ENCODE peak calls at places on chromosomes 5 and 9, in eight cellular contexts. S is H1, F is HepG2, H is GM12878, B is K562, L is HCT116, N is endothelial cell of umbilical vein, P is SK-N-SH. I is an unnamed sample.

GRCh38 chr5:134468921-134469400 is 56.5 kb upstream of the JADE2 start:
- DNase-seq in S (no peak), B (no peak), P (no peak), F (no peak), H (no peak), N (no peak), L (no peak), I (no peak)

GRCh38 chr5:32443145-32443540 is 1.4 kb downstream of the ZFR start:
- DNase-seq in S (no peak), B (no peak), P (peak), L (no peak), F (no peak), H (peak), N (peak), I (no peak)

GRCh38 chr9:127588740-127589506 is 23.2 kb upstream of the STXBP1 start:
- DNase-seq in L (no peak), B (peak), S (no peak), H (no peak), F (no peak), P (no peak), N (peak), I (no peak)

GRCh38 chr9:20042312-20042711 is 253.5 kb upstream of the SLC24A2 start:
- DNase-seq in L (no peak), N (no peak), P (no peak), F (no peak), B (no peak), H (no peak), S (no peak), I (no peak)

GRCh38 chr5:127785098-127785927 is 82.1 kb downstream of the CCDC192 start:
- DNase-seq in L (no peak), H (peak), P (no peak), B (no peak), S (no peak), F (no peak), N (no peak), I (no peak)

GRCh38 chr5:149824115-149824514 is 94.0 kb downstream of the PPARGC1B start:
- DNase-seq in S (no peak), P (no peak), F (peak), H (no peak), N (no peak), B (no peak), L (no peak), I (no peak)

GRCh38 chr9:6024035-6024554 is 8.7 kb upstream of the RANBP6 start:
- DNase-seq in S (peak), H (no peak), F (peak), B (peak), P (peak), N (peak), L (peak), I (no peak)

GRCh38 chr5:55232194-55232984 is 1.0 kb downstream of the CCNO start:
- DNase-seq in F (no peak), S (peak), B (no peak), H (no peak), P (peak), N (peak), L (peak), I (no peak)

GRCh38 chr5:58191451-58191850 is 268.4 kb downstream of the PLK2 start:
- DNase-seq in L (no peak), F (no peak), B (no peak), N (no peak), P (no peak), H (no peak), S (no peak), I (peak)

GRCh38 chr5:133653602-133653995 is 41.3 kb upstream of the FSTL4 start:
- DNase-seq in L (no peak), P (no peak), B (no peak), H (no peak), S (no peak), N (no peak), F (no peak), I (no peak)

GRCh38 chr9:69671904-69672827 is at the start of gene APBA1:
- DNase-seq in P (peak), L (no peak), H (no peak), F (no peak), S (peak), N (peak), B (peak), I (no peak)

GRCh38 chr5:167945542-167946384 is 345.7 kb upstream of the WWC1 start:
- DNase-seq in B (no peak), H (no peak), F (no peak), P (no peak), S (no peak), L (no peak), N (no peak), I (no peak)

GRCh38 chr5:94461131-94461530 is 157.3 kb downstream of the KIAA0825 start:
- DNase-seq in B (no peak), N (no peak), H (no peak), S (no peak), P (no peak), L (no peak), F (no peak), I (no peak)

GRCh38 chr9:127942152-127943010 is 4.7 kb upstream of the DPM2 start:
- DNase-seq in P (peak), S (peak), H (no peak), B (peak), L (no peak), F (peak), N (peak), I (no peak)

GRCh38 chr9:136339173-136339957 is 12.0 kb downstream of the GPSM1 start:
- DNase-seq in S (peak), F (peak), H (no peak), N (peak), B (peak), P (peak), L (no peak), I (no peak)

GRCh38 chr9:120935383-120935857 is 8.8 kb upstream of the TRAF1 start:
- DNase-seq in P (peak), N (peak), B (peak), H (no peak), S (no peak), F (no peak), L (no peak), I (no peak)

GRCh38 chr5:16345454-16345853 is 120.1 kb downstream of the ZNF622 start:
- DNase-seq in S (no peak), P (no peak), H (no peak), L (no peak), B (no peak), F (no peak), N (no peak), I (no peak)

GRCh38 chr5:66861402-66861801 is 265.2 kb downstream of the MAST4 start:
- DNase-seq in S (no peak), P (no peak), H (no peak), F (no peak), L (no peak), B (no peak), N (no peak), I (no peak)

GRCh38 chr9:82074144-82074543 is 85.6 kb downstream of the SPATA31D1 start:
- DNase-seq in L (no peak), N (no peak), B (no peak), S (no peak), P (no peak), F (no peak), H (no peak), I (no peak)

GRCh38 chr9:84966876-84967830 is 297.6 kb downstream of the NTRK2 start:
- DNase-seq in S (peak), H (no peak), P (no peak), L (no peak), B (peak), F (peak), N (no peak), I (no peak)

DNA sequence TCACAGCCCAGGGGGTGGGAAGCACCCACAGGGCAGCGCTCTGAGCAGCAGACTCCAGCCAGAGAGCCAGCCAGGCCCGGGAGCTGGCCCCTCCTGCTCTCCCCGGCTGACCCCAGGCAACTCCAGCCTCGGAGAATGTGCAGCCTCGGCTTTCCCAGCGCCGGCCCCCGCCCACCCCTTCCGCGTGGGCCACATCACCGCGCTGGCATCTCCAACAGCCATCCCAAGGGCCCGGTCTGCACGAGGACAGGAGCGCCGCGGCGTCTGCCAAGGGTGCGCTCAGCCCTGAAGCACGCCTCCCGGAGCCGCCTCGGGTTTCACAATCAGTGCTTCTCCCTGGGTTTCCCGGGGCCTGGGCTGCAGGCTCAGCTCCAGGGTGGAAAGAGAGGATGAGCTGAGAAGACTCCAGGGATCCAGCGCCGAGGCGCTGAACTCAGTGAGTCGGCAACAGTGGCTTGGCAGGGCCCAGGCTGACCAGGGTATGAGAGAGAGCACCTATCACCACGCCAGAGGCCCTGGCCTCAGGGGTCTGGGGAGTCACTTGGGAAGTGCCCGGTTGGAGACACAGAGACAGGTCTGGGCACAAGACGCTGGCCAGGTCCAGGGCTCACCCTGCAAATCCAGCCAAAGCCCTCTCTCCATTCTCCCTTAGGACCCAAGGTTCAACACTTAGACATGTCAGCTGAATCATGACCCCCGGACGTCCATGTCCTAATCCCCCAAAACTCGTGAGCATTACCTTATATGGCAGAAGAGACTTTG is 79.6 kb downstream of the ADAMTS2 start:
- DNase-seq in F (no peak), B (no peak), S (peak), P (peak), L (no peak), H (no peak), N (no peak), I (no peak)
- H3K9ac ChIP-seq in F (peak), B (no peak), S (no peak), P (no peak), L (no peak), H (no peak), N (no peak), I (no peak)

GRCh38 chr5:161696992-161697391 is 11.5 kb downstream of the GABRA6 start:
- DNase-seq in L (no peak), B (no peak), P (no peak), H (no peak), N (no peak), S (no peak), F (no peak), I (no peak)
- TF ChIP-seq POLR2AphosphoS5 in L (no peak), B (no peak), P (no peak), H (no peak), N (no peak), S (no peak), F (no peak), I (no peak)

GRCh38 chr5:13976867-13977479 is 32.5 kb upstream of the DNAH5 start:
- DNase-seq in H (no peak), P (peak), N (peak), S (no peak), F (peak), L (peak), B (peak), I (peak)
- H3K9ac ChIP-seq in H (no peak), P (no peak), N (no peak), S (no peak), F (no peak), L (no peak), B (no peak), I (no peak)

DNA sequence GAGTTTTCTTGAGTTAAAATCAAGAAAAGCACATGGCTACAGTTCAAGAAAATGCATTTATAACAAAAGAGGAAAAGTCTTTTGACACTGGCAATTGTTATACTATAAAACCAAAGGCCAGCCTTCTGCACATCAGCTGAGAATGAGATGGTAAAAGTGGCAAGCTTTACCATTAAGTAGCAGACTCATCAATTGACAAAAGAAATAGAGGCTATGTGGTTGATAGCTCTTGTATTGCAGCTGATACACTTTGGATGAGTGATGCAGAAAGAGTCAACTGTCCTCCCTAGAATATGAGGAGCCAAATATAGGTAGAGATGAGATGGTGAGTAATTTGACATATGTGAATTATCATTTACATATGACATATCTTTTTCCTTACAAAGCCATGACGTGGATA is 1100.9 kb upstream of the CDH6 start:
- DNase-seq in B (no peak), F (no peak), N (no peak), L (no peak), P (no peak), H (no peak), S (no peak), I (no peak)
- TF ChIP-seq POLR2AphosphoS5 in B (no peak), F (no peak), N (no peak), L (no peak), P (no peak), H (no peak), S (no peak), I (no peak)

I was measured in SK-N-MC.